ENCODE peak calls at places on chromosomes 6 and 20, in five cellular contexts. One of them, this sample, is unnamed. For H3K4me1, H3K36me3 and H3K9me3, the result is how much of the 10 kb centered on the place peaks cover.

GRCh38 chr6:155079985-155080452 is 84.9 kb downstream of the TIAM2 start:
- DNase-seq in left ventricle myocardium inferior: no peak
- DNase-seq in heart left ventricle: no peak
- DNase-seq in GM23248: no peak
- DNase-seq in HepG2: no peak
- DNase-seq in this sample: no peak

GRCh38 chr6:49676671-49677281 is 36.6 kb downstream of the CRISP2 start:
- DNase-seq in HepG2: no peak
- DNase-seq in GM23248: peak
- DNase-seq in heart left ventricle: no peak
- DNase-seq in left ventricle myocardium inferior: no peak
- DNase-seq in this sample: no peak

GRCh38 chr20:19874328-19874727 is 116.3 kb downstream of the RIN2 start:
- DNase-seq in heart left ventricle: no peak
- DNase-seq in left ventricle myocardium inferior: no peak
- DNase-seq in GM23248: no peak
- DNase-seq in HepG2: no peak
- DNase-seq in this sample: no peak

GRCh38 chr6:41636803-41637178 is 1.5 kb upstream of the MDFI start:
- DNase-seq in heart left ventricle: no peak
- DNase-seq in left ventricle myocardium inferior: no peak
- DNase-seq in HepG2: no peak
- DNase-seq in GM23248: no peak
- DNase-seq in this sample: no peak

GRCh38 chr6:6494677-6495076 is 93.8 kb upstream of the LY86 start:
- DNase-seq in left ventricle myocardium inferior: peak
- DNase-seq in GM23248: peak
- DNase-seq in heart left ventricle: peak
- DNase-seq in HepG2: peak
- DNase-seq in this sample: peak

GRCh38 chr6:159093608-159094443 is 49.0 kb upstream of the TAGAP start:
- DNase-seq in left ventricle myocardium inferior: no peak
- DNase-seq in GM23248: no peak
- DNase-seq in HepG2: no peak
- DNase-seq in heart left ventricle: no peak
- DNase-seq in this sample: no peak

GRCh38 chr6:16158943-16159557 is 30.2 kb downstream of the MYLIP start:
- DNase-seq in left ventricle myocardium inferior: no peak
- DNase-seq in HepG2: no peak
- DNase-seq in heart left ventricle: no peak
- DNase-seq in GM23248: no peak
- DNase-seq in this sample: no peak

GRCh38 chr6:80676386-80676785 is 569.9 kb downstream of the BCKDHB start:
- DNase-seq in heart left ventricle: no peak
- DNase-seq in GM23248: peak
- DNase-seq in left ventricle myocardium inferior: no peak
- DNase-seq in HepG2: no peak
- DNase-seq in this sample: no peak

GRCh38 chr6:40387127-40387870 is 199.9 kb downstream of the LRFN2 start:
- DNase-seq in GM23248: no peak
- DNase-seq in HepG2: no peak
- DNase-seq in heart left ventricle: no peak
- DNase-seq in left ventricle myocardium inferior: no peak
- DNase-seq in this sample: no peak

GRCh38 chr6:154507209-154507898 is 3.1 kb downstream of the CNKSR3 start:
- DNase-seq in left ventricle myocardium inferior: no peak
- DNase-seq in heart left ventricle: no peak
- DNase-seq in GM23248: no peak
- DNase-seq in HepG2: peak
- DNase-seq in this sample: no peak

DNA sequence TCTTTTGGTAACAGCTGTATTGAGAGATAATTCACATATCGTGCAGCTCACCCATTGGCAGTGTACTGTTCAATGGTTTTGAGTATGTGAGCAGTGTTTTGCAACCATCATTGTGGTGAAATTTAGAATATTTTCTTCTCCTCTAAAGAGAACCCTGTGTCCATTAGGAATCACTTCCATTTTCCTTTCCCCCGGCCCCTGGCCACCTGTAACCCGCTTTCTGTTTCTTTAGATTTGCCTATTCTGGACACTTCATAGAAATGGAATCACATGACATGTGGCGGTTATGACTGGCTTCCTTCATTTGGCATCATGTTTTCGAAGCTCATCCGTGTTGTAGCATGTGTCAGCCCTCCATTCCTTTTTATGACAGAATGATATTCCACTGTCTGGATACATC is 65.1 kb downstream of the PHACTR3 start:
- DNase-seq in HepG2: no peak
- DNase-seq in heart left ventricle: no peak
- DNase-seq in left ventricle myocardium inferior: no peak
- DNase-seq in GM23248: no peak
- DNase-seq in this sample: peak
- H3K4me1 ChIP-seq in HepG2: under half
- H3K4me1 ChIP-seq in heart left ventricle: under half
- H3K4me1 ChIP-seq in left ventricle myocardium inferior: under half
- H3K4me1 ChIP-seq in GM23248: under half
- H3K4me1 ChIP-seq in this sample: under half

DNA sequence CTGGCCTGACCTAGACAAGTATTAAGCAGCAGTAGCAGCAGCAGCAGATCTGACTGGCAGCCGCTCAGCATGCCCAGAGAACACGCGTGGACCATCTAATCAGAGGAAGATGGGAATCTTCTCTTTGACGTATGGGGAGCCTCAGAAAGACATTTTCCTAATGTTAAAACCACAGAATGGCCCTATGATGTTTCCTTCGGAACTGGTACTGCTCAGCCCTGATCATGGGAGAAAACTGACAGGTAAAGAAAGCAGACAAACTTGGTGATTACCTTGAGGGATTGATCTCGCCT is 6.2 kb downstream of the PSMA7 start:
- DNase-seq in HepG2: no peak
- DNase-seq in left ventricle myocardium inferior: no peak
- DNase-seq in GM23248: no peak
- DNase-seq in heart left ventricle: no peak
- DNase-seq in this sample: no peak
- H3K36me3 ChIP-seq in HepG2: half or more
- H3K36me3 ChIP-seq in left ventricle myocardium inferior: half or more
- H3K36me3 ChIP-seq in GM23248: half or more
- H3K36me3 ChIP-seq in heart left ventricle: half or more
- H3K36me3 ChIP-seq in this sample: half or more

GRCh38 chr20:61281286-61281795 is 29.3 kb downstream of the CDH4 start:
- DNase-seq in heart left ventricle: no peak
- DNase-seq in GM23248: no peak
- DNase-seq in HepG2: no peak
- DNase-seq in left ventricle myocardium inferior: no peak
- DNase-seq in this sample: no peak
- H3K9me3 ChIP-seq in heart left ventricle: under half
- H3K9me3 ChIP-seq in GM23248: under half
- H3K9me3 ChIP-seq in HepG2: under half
- H3K9me3 ChIP-seq in left ventricle myocardium inferior: under half
- H3K9me3 ChIP-seq in this sample: under half

DNA sequence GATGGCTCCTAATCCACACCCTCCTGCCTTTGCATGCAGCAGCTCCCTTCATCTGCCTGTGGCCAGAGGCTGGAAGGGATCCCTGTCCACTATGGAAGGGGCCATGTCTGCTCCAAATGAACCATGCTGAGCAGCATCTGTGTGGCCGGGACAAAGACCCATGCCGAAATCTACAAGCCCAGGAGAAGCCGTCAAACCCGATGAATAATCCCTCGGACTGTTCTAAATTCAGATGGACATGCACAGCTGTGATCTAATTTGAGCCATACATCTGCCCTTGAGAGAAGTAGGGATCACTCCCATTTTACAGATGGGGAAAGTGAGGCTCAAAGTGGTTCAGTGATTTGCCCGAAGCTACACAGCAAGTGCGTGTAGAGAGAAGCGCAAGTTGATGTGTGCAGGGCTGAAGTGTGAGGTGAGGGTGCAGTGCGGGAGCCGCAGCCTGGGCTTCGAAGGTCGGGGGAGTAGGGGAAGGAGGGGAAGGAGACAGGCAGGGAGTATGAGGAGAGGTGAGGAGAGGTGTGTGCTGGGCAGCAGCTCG is 22.6 kb upstream of the CDH22 start:
- DNase-seq in left ventricle myocardium inferior: no peak
- DNase-seq in HepG2: no peak
- DNase-seq in heart left ventricle: no peak
- DNase-seq in GM23248: no peak
- DNase-seq in this sample: no peak
- H3K4me1 ChIP-seq in left ventricle myocardium inferior: under half
- H3K4me1 ChIP-seq in HepG2: under half
- H3K4me1 ChIP-seq in heart left ventricle: under half
- H3K4me1 ChIP-seq in GM23248: under half
- H3K4me1 ChIP-seq in this sample: under half

GRCh38 chr6:166420351-166420750 is 37.6 kb upstream of the MPC1 start:
- DNase-seq in HepG2: peak
- DNase-seq in GM23248: peak
- DNase-seq in left ventricle myocardium inferior: no peak
- DNase-seq in heart left ventricle: no peak
- DNase-seq in this sample: no peak
- H3K36me3 ChIP-seq in HepG2: under half
- H3K36me3 ChIP-seq in GM23248: under half
- H3K36me3 ChIP-seq in left ventricle myocardium inferior: half or more
- H3K36me3 ChIP-seq in heart left ventricle: under half
- H3K36me3 ChIP-seq in this sample: under half

DNA sequence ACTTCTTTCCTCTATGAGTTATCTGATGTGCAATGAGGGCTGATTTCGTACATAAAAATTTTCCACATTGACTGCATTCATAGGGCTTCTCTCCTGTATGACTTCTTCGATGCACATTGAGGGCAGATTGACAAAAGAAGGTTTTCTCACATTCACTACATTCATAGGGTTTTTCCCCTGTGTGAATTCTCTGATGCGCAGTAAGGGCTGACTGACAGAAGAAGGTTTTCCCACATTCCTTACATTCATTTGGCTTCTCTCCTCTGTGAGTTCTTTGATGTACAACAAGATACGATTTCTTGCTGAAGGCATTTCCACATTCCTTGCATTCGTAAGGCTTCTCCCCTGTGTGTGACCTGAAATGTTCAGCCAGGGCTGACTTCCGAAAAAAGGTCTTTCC is 11.4 kb downstream of the ZNF334 start:
- DNase-seq in heart left ventricle: no peak
- DNase-seq in GM23248: no peak
- DNase-seq in HepG2: peak
- DNase-seq in left ventricle myocardium inferior: no peak
- DNase-seq in this sample: no peak
- H3K9me3 ChIP-seq in heart left ventricle: under half
- H3K9me3 ChIP-seq in GM23248: under half
- H3K9me3 ChIP-seq in HepG2: under half
- H3K9me3 ChIP-seq in left ventricle myocardium inferior: under half
- H3K9me3 ChIP-seq in this sample: under half

GRCh38 chr6:81682858-81683257 is 69.6 kb downstream of the TENT5A start:
- DNase-seq in HepG2: no peak
- DNase-seq in left ventricle myocardium inferior: no peak
- DNase-seq in heart left ventricle: no peak
- DNase-seq in GM23248: no peak
- DNase-seq in this sample: no peak

GRCh38 chr6:81689580-81689979 is 62.9 kb downstream of the TENT5A start:
- DNase-seq in heart left ventricle: no peak
- DNase-seq in GM23248: no peak
- DNase-seq in left ventricle myocardium inferior: no peak
- DNase-seq in HepG2: no peak
- DNase-seq in this sample: no peak

GRCh38 chr6:81682238-81682795 is 70.2 kb downstream of the TENT5A start:
- DNase-seq in heart left ventricle: no peak
- DNase-seq in GM23248: no peak
- DNase-seq in HepG2: no peak
- DNase-seq in left ventricle myocardium inferior: no peak
- DNase-seq in this sample: no peak

GRCh38 chr6:81683928-81684327 is 68.6 kb downstream of the TENT5A start:
- DNase-seq in HepG2: no peak
- DNase-seq in left ventricle myocardium inferior: no peak
- DNase-seq in GM23248: peak
- DNase-seq in heart left ventricle: no peak
- DNase-seq in this sample: no peak
- H3K4me1 ChIP-seq in HepG2: under half
- H3K4me1 ChIP-seq in left ventricle myocardium inferior: under half
- H3K4me1 ChIP-seq in GM23248: under half
- H3K4me1 ChIP-seq in heart left ventricle: under half
- H3K4me1 ChIP-seq in this sample: under half

GRCh38 chr6:24980507-24981384 is 45.0 kb upstream of the RIPOR2 start:
- DNase-seq in heart left ventricle: no peak
- DNase-seq in HepG2: no peak
- DNase-seq in GM23248: peak
- DNase-seq in left ventricle myocardium inferior: no peak
- DNase-seq in this sample: no peak
- H3K36me3 ChIP-seq in heart left ventricle: under half
- H3K36me3 ChIP-seq in HepG2: under half
- H3K36me3 ChIP-seq in GM23248: under half
- H3K36me3 ChIP-seq in left ventricle myocardium inferior: under half
- H3K36me3 ChIP-seq in this sample: under half

GRCh38 chr6:169379495-169380070 is 125.9 kb upstream of the THBS2 start:
- DNase-seq in heart left ventricle: no peak
- DNase-seq in GM23248: no peak
- DNase-seq in HepG2: no peak
- DNase-seq in left ventricle myocardium inferior: no peak
- DNase-seq in this sample: no peak
- H3K9me3 ChIP-seq in heart left ventricle: under half
- H3K9me3 ChIP-seq in GM23248: under half
- H3K9me3 ChIP-seq in HepG2: under half
- H3K9me3 ChIP-seq in left ventricle myocardium inferior: under half
- H3K9me3 ChIP-seq in this sample: under half

This sample was measured in lung.